ENCODE peak calls at places on chromosomes 13 and 19, in six cellular contexts. N, H, X, C, Y and G are unnamed samples.

GRCh38 chr13:31556376-31556775 is 182.9 kb upstream of the RXFP2 start:
- DNase-seq in Y (no peak), X (peak; percentile 12), N (no peak), C (no peak), H (no peak), G (peak; percentile 45)

GRCh38 chr13:101627556-101627943 is 175.1 kb downstream of the ITGBL1 start:
- DNase-seq in N (no peak), Y (peak; percentile 47), H (no peak), C (no peak), X (peak; percentile 9), G (no peak)

GRCh38 chr19:46704379-46705076 is 12.4 kb downstream of the PRKD2 start:
- DNase-seq in N (peak; percentile 76), Y (peak; percentile 44), C (peak; percentile 73), H (peak; percentile 96), X (no peak), G (no peak)

GRCh38 chr13:42266464-42266863 is 5.5 kb upstream of the AKAP11 start:
- DNase-seq in Y (peak; percentile 63), H (no peak), N (no peak), X (peak; percentile 49), C (no peak), G (peak; percentile 6)

GRCh38 chr19:41548954-41549688 is 26.8 kb upstream of the CEACAM21 start:
- DNase-seq in Y (no peak), H (no peak), N (no peak), X (no peak), C (no peak), G (no peak)

GRCh38 chr19:7505682-7506384 is 10.1 kb upstream of the ZNF358 start:
- DNase-seq in Y (no peak), C (no peak), X (no peak), H (peak; percentile 88), N (no peak), G (no peak)

GRCh38 chr19:40717880-40718773 is 1.2 kb downstream of the ITPKC start:
- DNase-seq in X (no peak), Y (no peak), C (peak; percentile 51), H (no peak), N (peak; percentile 58), G (no peak)

GRCh38 chr13:91567485-91568207 is 169.2 kb downstream of the GPC5 start:
- DNase-seq in X (no peak), Y (no peak), C (no peak), H (no peak), N (no peak), G (no peak)

GRCh38 chr13:82758056-82758455 is 1124.2 kb downstream of the SLITRK1 start:
- DNase-seq in Y (peak; percentile 36), X (no peak), C (no peak), H (peak; percentile 61), N (no peak), G (no peak)

GRCh38 chr13:113647351-113648217 is 10.4 kb downstream of the ATP4B start:
- DNase-seq in X (peak; percentile 20), Y (peak; percentile 51), C (peak; percentile 49), N (peak; percentile 76), H (peak; percentile 8), G (peak; percentile 30)

GRCh38 chr19:46963093-46963734 is 56.4 kb upstream of the NPAS1 start:
- DNase-seq in C (no peak), N (no peak), X (peak; percentile 96), H (no peak), Y (peak; percentile 95), G (peak; percentile 95)

GRCh38 chr13:47420012-47420411 is 523.2 kb upstream of the HTR2A start:
- DNase-seq in C (no peak), X (no peak), H (no peak), Y (no peak), N (no peak), G (peak; percentile 6)

GRCh38 chr19:31109626-31110025 is 239.6 kb downstream of the TSHZ3 start:
- DNase-seq in Y (no peak), N (no peak), C (no peak), H (no peak), X (no peak), G (no peak)

GRCh38 chr13:33188093-33188882 is 97.3 kb downstream of the STARD13 start:
- DNase-seq in H (no peak), Y (no peak), N (no peak), X (peak; percentile 66), C (no peak), G (peak; percentile 24)

GRCh38 chr13:108121406-108121805 is 93.9 kb downstream of the LIG4 start:
- DNase-seq in X (no peak), H (no peak), N (no peak), C (no peak), Y (no peak), G (no peak)

GRCh38 chr13:79451500-79451962 is 29.4 kb upstream of the NDFIP2 start:
- DNase-seq in N (no peak), H (peak; percentile 19), X (peak; percentile 92), Y (peak; percentile 77), C (no peak), G (peak; percentile 93)

GRCh38 chr19:11019262-11019661 is 58.4 kb downstream of the SMARCA4 start:
- DNase-seq in H (no peak), Y (no peak), X (no peak), C (no peak), N (no peak), G (no peak)

GRCh38 chr13:32309812-32310706 is 5.1 kb downstream of the ZAR1L start:
- DNase-seq in N (no peak), Y (peak; percentile 85), C (peak; percentile 29), X (peak; percentile 40), H (no peak), G (peak; percentile 74)

GRCh38 chr13:82627183-82627582 is 1255.1 kb downstream of the SLITRK1 start:
- DNase-seq in H (no peak), N (no peak), X (peak; percentile 67), Y (peak; percentile 43), C (no peak), G (peak; percentile 79)

GRCh38 chr13:62387642-62388041 is 972.0 kb upstream of the PCDH20 start:
- DNase-seq in X (no peak), N (no peak), C (no peak), H (no peak), Y (no peak), G (no peak)
- TF ChIP-seq CTCF in X (peak; percentile 4), N (no peak), C (no peak), H (no peak), Y (no peak), G (no peak)

GRCh38 chr19:49488863-49489537 is 1.6 kb downstream of the RPL13A start:
- DNase-seq in N (no peak), Y (no peak), C (no peak), X (no peak), H (no peak), G (no peak)

GRCh38 chr19:49488046-49488862 is 846 bp downstream of the RPL13A start:
- DNase-seq in H (no peak), Y (no peak), C (no peak), X (no peak), N (no peak), G (no peak)

GRCh38 chr19:49491030-49491803 is 3.8 kb downstream of the RPL13A start:
- DNase-seq in C (no peak), H (no peak), X (no peak), N (no peak), Y (no peak), G (no peak)

GRCh38 chr19:49490287-49491029 is 3.0 kb downstream of the RPL13A start:
- DNase-seq in X (no peak), N (no peak), C (no peak), H (no peak), Y (no peak), G (no peak)

DNA sequence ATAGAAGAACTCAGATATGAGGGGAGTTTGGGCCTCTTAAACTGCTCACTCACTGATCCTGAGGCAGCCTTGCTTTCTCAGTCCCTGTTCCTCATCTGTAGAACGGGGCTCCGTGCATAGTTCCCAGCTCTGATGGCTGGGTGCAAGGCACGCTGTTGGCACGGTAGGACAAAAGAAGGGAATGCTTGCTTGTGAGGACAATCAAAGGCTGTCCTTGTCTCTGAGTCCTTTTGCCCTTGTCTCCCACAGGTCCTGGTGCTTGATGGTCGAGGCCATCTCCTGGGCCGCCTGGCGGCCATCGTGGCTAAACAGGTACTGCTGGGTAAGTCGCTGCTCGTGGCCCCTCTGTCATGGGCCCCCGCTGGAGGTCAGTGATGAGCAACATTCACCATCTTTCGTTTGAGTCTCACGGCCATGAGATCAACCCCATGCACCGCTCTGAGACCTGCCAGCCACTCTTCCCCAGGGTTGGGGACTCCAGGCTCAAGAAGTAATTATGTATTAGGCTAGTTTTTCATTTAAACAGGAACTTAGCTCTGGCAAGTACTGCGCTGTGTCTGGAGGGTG is 2.3 kb downstream of the RPL13A start:
- DNase-seq in X (no peak), C (no peak), Y (no peak), N (no peak), H (no peak), G (no peak)
- TF ChIP-seq CTCF in X (no peak), C (no peak), Y (no peak), N (no peak), H (no peak), G (no peak)

GRCh38 chr13:110911880-110912279 is 3.0 kb downstream of the ANKRD10 start:
- DNase-seq in C (no peak), H (no peak), X (peak; percentile 29), N (no peak), Y (no peak), G (peak; percentile 40)

GRCh38 chr13:110904748-110905147 is 10.1 kb downstream of the ANKRD10 start:
- DNase-seq in H (no peak), X (no peak), Y (no peak), C (no peak), N (no peak), G (no peak)

GRCh38 chr13:110907301-110907700 is 7.6 kb downstream of the ANKRD10 start:
- DNase-seq in H (no peak), C (no peak), X (no peak), Y (no peak), N (no peak), G (no peak)

GRCh38 chr13:110910013-110910890 is 4.6 kb downstream of the ANKRD10 start:
- DNase-seq in N (no peak), Y (no peak), X (no peak), C (no peak), H (no peak), G (no peak)

GRCh38 chr13:110907951-110908898 is 6.6 kb downstream of the ANKRD10 start:
- DNase-seq in H (no peak), C (no peak), Y (peak; percentile 35), X (peak; percentile 82), N (no peak), G (no peak)
- TF ChIP-seq CTCF in H (no peak), C (no peak), Y (no peak), X (no peak), N (no peak), G (no peak)

DNA sequence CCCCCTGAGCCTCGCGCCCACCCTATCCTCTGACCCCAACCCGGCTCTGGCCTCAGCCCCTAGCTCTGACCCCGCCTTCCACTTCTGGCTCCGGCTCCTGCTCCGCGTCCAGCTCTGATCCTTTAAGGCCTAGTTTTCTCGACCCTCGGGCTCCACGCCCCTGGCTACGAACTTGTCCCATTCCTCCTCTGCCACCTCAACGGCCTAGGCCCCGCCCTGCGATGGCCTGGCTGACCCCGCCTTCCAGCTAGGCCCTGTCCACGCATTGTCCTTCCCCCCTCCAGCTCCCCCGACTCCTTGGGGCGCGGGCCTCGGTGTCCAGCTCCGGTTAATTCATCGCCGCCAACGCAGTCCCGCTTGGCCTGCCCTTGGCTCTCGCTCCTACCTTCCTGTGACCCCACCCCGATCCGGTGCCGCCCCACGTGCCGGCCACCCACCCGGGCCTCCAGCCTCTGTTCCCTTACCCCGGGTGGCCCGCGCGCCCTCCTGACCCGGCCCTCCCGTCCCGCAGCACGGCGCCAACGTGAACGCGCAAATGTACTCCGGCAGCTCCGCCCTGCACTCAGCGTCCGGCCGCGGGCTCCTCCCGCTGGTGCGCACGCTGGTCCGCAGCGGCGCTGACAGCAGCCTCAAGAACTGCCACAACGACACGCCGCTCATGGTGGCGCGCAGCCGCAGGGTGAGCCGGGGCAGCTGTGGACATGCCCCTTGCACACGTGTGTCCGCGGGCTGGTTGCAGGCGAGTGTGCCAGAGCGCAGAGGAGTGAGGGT is 9.4 kb downstream of the BCL3 start:
- DNase-seq in N (peak; percentile 85), H (peak; percentile 76), C (peak; percentile 67), X (no peak), Y (peak; percentile 58), G (peak; percentile 60)
- TF ChIP-seq CTCF in N (no peak), H (no peak), C (peak; percentile 44), X (no peak), Y (peak; percentile 12), G (peak; percentile 41)